ENCODE peak calls at places on chromosomes 6 and 20, in five cellular contexts. C, L, E, S and A are unnamed samples.

GRCh38 chr20:34111057-34111711 is 859 bp downstream of the EIF2S2 start:
- DNase-seq in C (peak), L (no peak), E (no peak), S (peak), A (peak)

GRCh38 chr6:156963712-156964700 is 186.8 kb downstream of the ARID1B start:
- DNase-seq in C (peak), L (no peak), E (peak), S (no peak), A (no peak)

GRCh38 chr6:157561037-157561790 is 180.2 kb downstream of the ZDHHC14 start:
- DNase-seq in C (no peak), L (no peak), E (no peak), S (no peak), A (no peak)

GRCh38 chr6:85997206-85997605 is 354.5 kb upstream of the SYNCRIP start:
- DNase-seq in C (no peak), L (no peak), E (no peak), S (no peak), A (no peak)

GRCh38 chr20:4889446-4889845 is 111.9 kb downstream of the SLC23A2 start:
- DNase-seq in C (no peak), L (no peak), E (no peak), S (no peak), A (no peak)

GRCh38 chr6:91534614-91535013 is 947.7 kb upstream of the MAP3K7 start:
- DNase-seq in C (no peak), L (no peak), E (no peak), S (no peak), A (no peak)

GRCh38 chr6:83511901-83512681 is at the start of gene PRSS35:
- DNase-seq in C (peak), L (peak), E (peak), S (no peak), A (no peak)

GRCh38 chr6:710601-711571 is 17.9 kb upstream of the EXOC2 start:
- DNase-seq in C (peak), L (peak), E (no peak), S (peak), A (no peak)

GRCh38 chr20:53921443-53921973 is 148.9 kb downstream of the BCAS1 start:
- DNase-seq in C (no peak), L (no peak), E (no peak), S (no peak), A (no peak)

GRCh38 chr20:49480236-49480635 is 2.2 kb downstream of the KCNB1 start:
- DNase-seq in C (no peak), L (no peak), E (no peak), S (no peak), A (no peak)

GRCh38 chr6:151502499-151502898 is 8.7 kb downstream of the CCDC170 start:
- DNase-seq in C (no peak), L (no peak), E (no peak), S (no peak), A (no peak)

GRCh38 chr6:148972481-148972880 is 225.7 kb downstream of the UST start:
- DNase-seq in C (peak), L (peak), E (peak), S (no peak), A (no peak)

GRCh38 chr6:96186094-96186493 is 170.3 kb downstream of the FUT9 start:
- DNase-seq in C (no peak), L (no peak), E (no peak), S (no peak), A (no peak)

GRCh38 chr6:31579546-31580445 is 2.4 kb downstream of the LTB start:
- DNase-seq in C (no peak), L (no peak), E (no peak), S (no peak), A (no peak)

GRCh38 chr20:33460711-33461110 is 17.1 kb upstream of the SNTA1 start:
- DNase-seq in C (no peak), L (no peak), E (no peak), S (no peak), A (no peak)

GRCh38 chr6:149815788-149816187 is 48.4 kb downstream of the LRP11 start:
- DNase-seq in C (no peak), L (no peak), E (no peak), S (no peak), A (no peak)

GRCh38 chr6:73769976-73770375 is 74.0 kb downstream of the CD109 start:
- DNase-seq in C (no peak), L (no peak), E (no peak), S (no peak), A (no peak)

GRCh38 chr6:110976575-110976974 is 5.3 kb upstream of the RPF2 start:
- DNase-seq in C (no peak), L (no peak), E (no peak), S (no peak), A (no peak)

GRCh38 chr6:15444881-15445280 is 199.0 kb downstream of the JARID2 start:
- DNase-seq in C (no peak), L (no peak), E (peak), S (no peak), A (no peak)

GRCh38 chr6:84059082-84059481 is 25.5 kb downstream of the MRAP2 start:
- DNase-seq in C (no peak), L (no peak), E (no peak), S (no peak), A (no peak)

GRCh38 chr6:112038756-112039430 is 15.0 kb upstream of the CCN6 start:
- DNase-seq in C (no peak), L (no peak), E (no peak), S (no peak), A (peak)

GRCh38 chr6:41682056-41682477 is 43.8 kb downstream of the MDFI start:
- DNase-seq in C (peak), L (peak), E (peak), S (peak), A (peak)

GRCh38 chr6:137001287-137001976 is 43.3 kb downstream of the IL20RA start:
- DNase-seq in C (peak), L (no peak), E (peak), S (no peak), A (no peak)

GRCh38 chr6:16311763-16312162 is 73.4 kb downstream of the GMPR start:
- DNase-seq in C (no peak), L (no peak), E (no peak), S (no peak), A (no peak)

GRCh38 chr6:63804381-63804956 is 168.9 kb downstream of the PHF3 start:
- DNase-seq in C (no peak), L (no peak), E (no peak), S (no peak), A (no peak)

GRCh38 chr6:157443066-157443800 is 62.2 kb downstream of the ZDHHC14 start:
- DNase-seq in C (no peak), L (no peak), E (no peak), S (no peak), A (no peak)

GRCh38 chr6:144158133-144158532 is 7.8 kb downstream of the STX11 start:
- DNase-seq in C (peak), L (no peak), E (no peak), S (no peak), A (no peak)
- H3K27ac ChIP-seq in C (no peak), L (peak), E (no peak), S (no peak), A (no peak)

GRCh38 chr6:32637883-32638282 is 677 bp downstream of the HLA-DQA1 start:
- DNase-seq in C (no peak), L (no peak), E (no peak), S (no peak), A (no peak)

GRCh38 chr6:32639440-32640394 is 2.5 kb downstream of the HLA-DQA1 start:
- DNase-seq in C (no peak), L (no peak), E (no peak), S (no peak), A (no peak)

GRCh38 chr6:32637219-32637880 is at the start of gene HLA-DQA1:
- DNase-seq in C (no peak), L (no peak), E (no peak), S (no peak), A (no peak)

GRCh38 chr6:32638521-32639219 is 1.5 kb downstream of the HLA-DQA1 start:
- DNase-seq in C (no peak), L (no peak), E (no peak), S (no peak), A (no peak)

GRCh38 chr6:32635526-32636123 is 1.6 kb upstream of the HLA-DQA1 start:
- DNase-seq in C (no peak), L (no peak), E (no peak), S (no peak), A (no peak)
- TF ChIP-seq POLR2A in C (no peak), L (no peak), E (no peak), S (no peak), A (no peak)

GRCh38 chr6:39610229-39610628 is 115.0 kb downstream of the KIF6 start:
- DNase-seq in C (no peak), L (no peak), E (peak), S (no peak), A (no peak)
- TF ChIP-seq EP300 in C (no peak), L (no peak), E (no peak), S (no peak), A (no peak)

GRCh38 chr6:43849844-43850243 is 79.8 kb downstream of the VEGFA start:
- DNase-seq in C (no peak), L (no peak), E (no peak), S (no peak), A (no peak)
- H3K27ac ChIP-seq in C (no peak), L (no peak), E (no peak), S (no peak), A (no peak)

DNA sequence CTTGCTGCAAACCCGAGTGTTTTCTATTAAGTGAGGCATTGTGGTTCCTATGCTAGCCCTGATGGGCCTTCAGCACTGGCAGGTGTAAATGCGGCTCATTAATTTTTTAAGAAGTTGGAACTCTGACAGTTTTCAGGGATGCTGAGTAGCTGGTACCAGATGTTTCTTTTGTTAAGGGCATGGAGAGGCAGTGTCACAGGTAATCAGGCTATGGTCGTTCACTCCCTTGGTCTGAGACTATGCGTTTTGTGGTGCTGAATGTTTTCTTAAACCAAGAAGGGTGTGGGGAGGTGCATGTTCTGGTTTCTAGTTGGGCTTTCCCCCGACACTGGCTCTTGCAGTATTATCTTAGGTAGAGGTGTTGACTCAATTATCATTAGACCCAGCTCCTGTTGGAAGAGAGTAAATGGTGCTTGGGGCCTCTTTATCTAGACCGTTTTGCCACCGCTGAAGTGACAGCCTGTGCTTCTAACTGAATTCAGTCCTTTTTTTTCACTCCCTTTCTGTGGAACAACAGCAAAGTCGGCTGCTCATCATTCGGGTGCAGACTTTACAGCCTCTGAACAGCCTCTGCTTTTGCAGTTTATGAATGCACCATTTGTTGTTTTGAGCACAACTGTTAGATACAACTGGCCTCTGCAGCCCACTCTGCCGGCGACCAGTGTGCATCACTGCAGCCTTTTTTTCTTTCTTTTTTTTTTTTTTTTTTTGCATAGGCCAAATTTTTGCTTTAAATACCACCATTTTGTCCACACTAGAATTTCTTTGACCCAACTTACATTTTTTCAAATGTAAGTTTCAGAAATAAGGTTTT is 35.6 kb downstream of the RREB1 start:
- DNase-seq in C (no peak), L (no peak), E (peak), S (no peak), A (no peak)
- TF ChIP-seq POLR2A in C (no peak), L (no peak), E (no peak), S (no peak), A (no peak)

DNA sequence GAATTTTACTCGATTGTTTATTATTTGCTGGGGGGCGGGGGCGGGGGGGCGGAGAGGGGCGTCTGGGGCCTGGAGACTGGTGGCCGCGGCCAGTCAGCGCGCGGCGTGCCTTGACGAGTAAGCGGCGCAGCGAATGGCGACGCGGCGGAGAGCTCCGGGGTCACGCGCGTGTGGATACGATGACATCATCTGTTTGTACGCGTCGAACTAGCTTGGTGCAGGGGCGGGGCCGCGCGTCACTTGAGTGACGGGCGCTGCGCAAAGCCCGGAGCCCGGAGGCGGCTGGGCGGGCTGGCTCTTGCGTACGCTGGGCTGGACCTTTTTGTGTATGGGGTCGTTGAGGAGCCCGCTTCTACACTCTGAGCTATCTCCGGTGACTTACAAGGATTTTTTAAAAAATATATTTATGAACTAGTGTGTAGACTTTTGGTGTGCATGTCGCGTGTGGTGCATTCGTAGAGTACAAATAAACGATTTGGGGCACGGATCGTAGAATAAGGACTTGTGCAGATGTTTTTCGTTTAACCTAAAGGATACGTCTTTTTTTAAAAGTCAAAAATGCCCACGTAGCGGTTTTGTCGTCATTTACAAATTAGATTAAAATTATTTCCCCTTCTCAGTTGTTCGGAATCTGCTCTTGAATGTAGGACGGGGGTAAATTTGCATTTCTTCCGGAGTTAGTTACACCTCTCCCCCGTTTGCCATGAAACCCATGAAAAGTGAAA is 2.2 kb upstream of the FOXO3 start:
- DNase-seq in C (peak), L (peak), E (peak), S (peak), A (peak)
- TF ChIP-seq EP300 in C (no peak), L (no peak), E (peak), S (peak), A (no peak)